ENCODE peak calls at places on chromosomes 1 and 21, in seven cellular contexts. A is heart left ventricle; R is endodermal cell; K is GM23248; I is iPS DF 19.7; Y is activated CD4-positive, alpha-beta T cell treated with anti-CD3 and anti-CD28 coated beads, Interleukin-2, amount 50 U/mL, for 1 hour; T is stromal cell of bone marrow. U is an unnamed sample.

GRCh38 chr1:178126790-178127189 is 32.9 kb downstream of the RASAL2 start:
- DNase-seq in A (no peak), R (no peak), K (peak; percentile 97), I (no peak), Y (no peak), T (peak; percentile 95), U (no peak)

GRCh38 chr1:28193701-28194161 is 17.2 kb upstream of the PTAFR start:
- DNase-seq in A (no peak), R (peak; percentile 92), K (no peak), I (peak; percentile 40), Y (no peak), T (no peak), U (no peak)

GRCh38 chr21:14453339-14453738 is 70.4 kb upstream of the HSPA13 start:
- DNase-seq in A (no peak), R (no peak), K (no peak), I (no peak), Y (no peak), T (no peak), U (no peak)

GRCh38 chr1:155294520-155295182 is 6.6 kb downstream of the PKLR start:
- DNase-seq in A (no peak), R (peak; percentile 59), K (no peak), I (no peak), Y (no peak), T (no peak), U (no peak)

GRCh38 chr1:159790237-159790917 is 9.6 kb downstream of the DUSP23 start:
- DNase-seq in A (no peak), R (peak; percentile 68), K (peak; percentile 47), I (no peak), Y (no peak), T (no peak), U (no peak)

GRCh38 chr1:183783896-183784637 is 20.9 kb upstream of the RGL1 start:
- DNase-seq in A (peak; percentile 82), R (no peak), K (peak; percentile 52), I (no peak), Y (no peak), T (peak; percentile 48), U (no peak)

GRCh38 chr1:212950243-212951057 is at the start of gene VASH2:
- DNase-seq in A (peak; percentile 84), R (peak; percentile 96), K (peak; percentile 79), I (peak; percentile 67), Y (peak; percentile 57), T (peak; percentile 59), U (peak; percentile 51)

GRCh38 chr1:21865943-21866628 is 54.0 kb downstream of the LDLRAD2 start:
- DNase-seq in A (no peak), R (peak; percentile 84), K (no peak), I (peak; percentile 17), Y (no peak), T (no peak), U (no peak)

GRCh38 chr1:99818063-99818699 is 32.0 kb upstream of the AGL start:
- DNase-seq in A (no peak), R (no peak), K (peak; percentile 16), I (no peak), Y (no peak), T (no peak), U (no peak)

GRCh38 chr1:165624441-165624840 is 6.6 kb upstream of the MGST3 start:
- DNase-seq in A (no peak), R (no peak), K (no peak), I (no peak), Y (no peak), T (no peak), U (no peak)

GRCh38 chr1:46983416-46983815 is 40.1 kb upstream of the CYP4X1 start:
- DNase-seq in A (no peak), R (peak; percentile 76), K (no peak), I (no peak), Y (no peak), T (no peak), U (no peak)